ENCODE peak calls at places on chromosomes 6 and 20, in eight cellular contexts. U is neural progenitor cell; B is CD8-positive, alpha-beta T cell; G is GM10248; L is endothelial cell; H is fibroblast of mammary gland; S is epithelial cell of esophagus; X is fibroblast of the aortic adventitia. A is an unnamed sample.
A peak's percentile ranks its signal among the peaks of the same experiment; 100 is the strongest.

GRCh38 chr20:1415667-1416468 is 23.0 kb upstream of the FKBP1A start:
- DNase-seq in L (no peak), B (no peak), H (peak; percentile 99), G (no peak), S (peak; percentile 99), U (no peak), X (peak; percentile 87), A (peak; percentile 97)

GRCh38 chr6:79718509-79719247 is 87.5 kb downstream of the SH3BGRL2 start:
- DNase-seq in X (peak; percentile 66), H (peak; percentile 75), S (no peak), L (no peak), G (no peak), U (no peak), B (no peak), A (no peak)

GRCh38 chr20:23228912-23229311 is 121.7 kb upstream of the NXT1 start:
- DNase-seq in L (no peak), S (no peak), B (no peak), G (no peak), H (peak; percentile 96), X (peak; percentile 98), U (no peak), A (no peak)

GRCh38 chr6:6270948-6271347 is 49.5 kb downstream of the F13A1 start:
- DNase-seq in X (no peak), G (no peak), U (no peak), B (no peak), H (no peak), S (no peak), L (no peak), A (no peak)

GRCh38 chr6:157407637-157408036 is 26.6 kb downstream of the ZDHHC14 start:
- DNase-seq in B (no peak), G (no peak), S (no peak), H (no peak), X (no peak), L (no peak), U (no peak), A (no peak)

GRCh38 chr20:32333181-32333987 is 24.7 kb upstream of the ASXL1 start:
- DNase-seq in X (no peak), G (peak; percentile 57), S (no peak), B (no peak), H (no peak), L (no peak), U (no peak), A (no peak)

GRCh38 chr20:10469599-10469998 is 34.5 kb downstream of the SLX4IP start:
- DNase-seq in S (peak; percentile 82), X (peak; percentile 93), U (peak; percentile 78), H (peak; percentile 92), B (no peak), G (peak; percentile 32), L (peak; percentile 16), A (peak; percentile 70)

GRCh38 chr6:149636116-149636515 is 12.4 kb downstream of the KATNA1 start:
- DNase-seq in S (peak; percentile 29), U (no peak), B (no peak), X (peak; percentile 49), G (no peak), H (peak; percentile 51), L (no peak), A (peak; percentile 38)

GRCh38 chr6:1473598-1473997 is 84.2 kb downstream of the FOXF2 start:
- DNase-seq in U (no peak), L (no peak), H (no peak), S (no peak), X (peak; percentile 26), B (no peak), G (no peak), A (no peak)

GRCh38 chr20:1360094-1360493 is 31.2 kb upstream of the SDCBP2 start:
- DNase-seq in G (no peak), B (no peak), S (no peak), U (no peak), L (no peak), H (no peak), X (no peak), A (no peak)

GRCh38 chr6:84016029-84016428 is 17.5 kb upstream of the MRAP2 start:
- DNase-seq in B (no peak), G (no peak), X (no peak), L (no peak), U (no peak), H (no peak), S (no peak), A (no peak)

GRCh38 chr6:48881551-48881950 is 581.5 kb downstream of the MMUT start:
- DNase-seq in S (peak; percentile 24), L (no peak), U (no peak), B (no peak), G (no peak), X (no peak), H (peak; percentile 53), A (no peak)

GRCh38 chr6:80280258-80281010 is 174.0 kb downstream of the BCKDHB start:
- DNase-seq in H (peak; percentile 40), L (no peak), S (peak; percentile 89), X (no peak), U (no peak), B (no peak), G (no peak), A (peak; percentile 28)

GRCh38 chr6:33716379-33716778 is 4.9 kb upstream of the UQCC2 start:
- DNase-seq in X (no peak), L (no peak), G (no peak), B (no peak), S (peak; percentile 70), U (no peak), H (no peak), A (no peak)

GRCh38 chr6:40011844-40012243 is 77.6 kb upstream of the MOCS1 start:
- DNase-seq in G (no peak), U (no peak), H (no peak), X (no peak), L (no peak), S (peak; percentile 33), B (no peak), A (no peak)

GRCh38 chr20:36061754-36062153 is 92.8 kb upstream of the EPB41L1 start:
- DNase-seq in U (no peak), X (peak; percentile 77), H (peak; percentile 35), G (no peak), L (no peak), S (no peak), B (no peak), A (no peak)

GRCh38 chr6:3725145-3726015 is 26.1 kb downstream of the PXDC1 start:
- DNase-seq in L (no peak), B (no peak), U (peak; percentile 50), X (no peak), S (no peak), G (no peak), H (no peak), A (no peak)

GRCh38 chr20:51036226-51036625 is 13.3 kb upstream of the KCNG1 start:
- DNase-seq in S (no peak), X (no peak), U (no peak), L (no peak), G (no peak), B (no peak), H (no peak), A (no peak)

GRCh38 chr20:51034461-51034860 is 11.6 kb upstream of the KCNG1 start:
- DNase-seq in G (no peak), B (no peak), L (no peak), X (peak; percentile 20), H (peak; percentile 43), S (no peak), U (no peak), A (no peak)

GRCh38 chr20:51036827-51037229 is 13.9 kb upstream of the KCNG1 start:
- DNase-seq in H (peak; percentile 52), B (no peak), L (no peak), X (no peak), G (no peak), S (peak; percentile 36), U (no peak), A (no peak)

GRCh38 chr20:51034988-51035656 is 12.2 kb upstream of the KCNG1 start:
- DNase-seq in B (no peak), L (no peak), X (no peak), H (no peak), G (no peak), U (peak; percentile 52), S (no peak), A (no peak)

GRCh38 chr20:51037499-51038110 is 14.7 kb upstream of the KCNG1 start:
- DNase-seq in U (no peak), B (no peak), G (no peak), S (no peak), X (no peak), H (no peak), L (no peak), A (no peak)
- TF ChIP-seq CTCF in U (no peak), B (no peak), G (no peak), S (no peak), X (no peak), H (no peak), L (no peak), A (no peak)

DNA sequence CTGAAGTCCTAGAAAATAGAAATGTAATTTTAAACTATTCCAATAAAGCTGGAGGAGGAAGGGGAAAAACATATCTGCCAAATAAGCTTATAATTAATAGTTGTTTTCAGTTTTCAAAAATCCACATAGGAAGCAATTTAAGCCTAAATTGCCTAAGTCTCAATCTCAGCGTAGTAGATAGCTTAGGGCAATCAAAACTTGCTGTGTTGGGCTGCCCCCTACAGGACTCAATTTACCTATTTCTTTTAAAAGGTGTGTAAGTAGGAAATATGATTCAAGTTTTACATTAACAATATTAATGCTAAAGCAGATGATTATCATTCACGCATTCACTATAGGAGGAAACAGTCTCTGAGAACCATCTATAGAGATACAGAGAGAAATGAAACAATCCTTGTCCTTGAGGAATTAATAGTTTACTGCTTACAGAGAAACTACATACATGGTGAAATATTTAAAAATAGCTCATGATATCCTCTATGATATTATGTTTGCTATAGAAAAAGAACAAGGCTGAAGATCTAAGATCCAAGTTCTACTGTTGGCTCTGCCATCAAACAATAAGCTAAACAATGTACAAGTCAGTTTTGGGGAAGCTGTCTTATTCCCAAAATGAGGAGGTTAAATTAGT is 102.1 kb downstream of the ATG5 start:
- DNase-seq in B (peak; percentile 77), S (peak; percentile 85), U (peak; percentile 81), L (peak; percentile 57), G (peak; percentile 30), H (peak; percentile 82), X (peak; percentile 90), A (peak; percentile 59)
- TF ChIP-seq CTCF in B (peak; percentile 84), S (peak; percentile 64), U (peak; percentile 88), L (peak; percentile 69), G (peak; percentile 59), H (peak; percentile 62), X (peak; percentile 61), A (peak; percentile 88)

GRCh38 chr20:38141154-38141888 is 23.7 kb downstream of the TGM2 start:
- DNase-seq in S (no peak), G (no peak), H (no peak), B (no peak), L (no peak), U (no peak), X (no peak), A (no peak)
- TF ChIP-seq CTCF in S (no peak), G (no peak), H (no peak), B (no peak), L (no peak), U (no peak), X (no peak), A (no peak)

GRCh38 chr6:46655803-46656202 is 3.0 kb downstream of the SLC25A27 start:
- DNase-seq in X (no peak), S (peak; percentile 16), G (no peak), L (peak; percentile 66), H (no peak), B (no peak), U (peak; percentile 74), A (no peak)
- TF ChIP-seq CTCF in X (peak; percentile 12), S (peak; percentile 35), G (peak; percentile 1), L (peak; percentile 61), H (peak; percentile 42), B (no peak), U (peak; percentile 79), A (peak; percentile 35)